ENCODE peak calls at places on chromosome 19, in five cellular contexts. One of them, this sample, is unnamed.

GRCh38 chr19:44689290-44690130 is 9.4 kb upstream of the CEACAM16 start:
- DNase-seq in right cardiac atrium: peak
- DNase-seq in left lung: peak
- DNase-seq in cardiac muscle cell: peak
- DNase-seq in body of pancreas: peak
- DNase-seq in this sample: peak

GRCh38 chr19:44752816-44753618 is 4.5 kb downstream of the BCL3 start:
- DNase-seq in body of pancreas: peak
- DNase-seq in cardiac muscle cell: peak
- DNase-seq in left lung: peak
- DNase-seq in right cardiac atrium: peak
- DNase-seq in this sample: peak

GRCh38 chr19:245457-245856 is 45.7 kb downstream of the PLPP2 start:
- DNase-seq in left lung: no peak
- DNase-seq in cardiac muscle cell: no peak
- DNase-seq in right cardiac atrium: no peak
- DNase-seq in body of pancreas: no peak
- DNase-seq in this sample: no peak

GRCh38 chr19:40465025-40465780 is at the start of gene BLVRB:
- DNase-seq in left lung: no peak
- DNase-seq in right cardiac atrium: no peak
- DNase-seq in body of pancreas: peak
- DNase-seq in cardiac muscle cell: peak
- DNase-seq in this sample: no peak

GRCh38 chr19:6866646-6867255 is 20.6 kb upstream of the ADGRE1 start:
- DNase-seq in body of pancreas: no peak
- DNase-seq in right cardiac atrium: no peak
- DNase-seq in cardiac muscle cell: no peak
- DNase-seq in left lung: no peak
- DNase-seq in this sample: no peak

GRCh38 chr19:51294211-51294976 is 17.1 kb upstream of the IGLON5 start:
- DNase-seq in cardiac muscle cell: no peak
- DNase-seq in body of pancreas: no peak
- DNase-seq in left lung: no peak
- DNase-seq in right cardiac atrium: no peak
- DNase-seq in this sample: no peak

GRCh38 chr19:33434886-33435705 is 61.6 kb downstream of the CEBPG start:
- DNase-seq in right cardiac atrium: no peak
- DNase-seq in cardiac muscle cell: peak
- DNase-seq in left lung: peak
- DNase-seq in body of pancreas: no peak
- DNase-seq in this sample: peak

GRCh38 chr19:48551437-48552302 is at the start of gene SULT2B1:
- DNase-seq in left lung: peak
- DNase-seq in body of pancreas: peak
- DNase-seq in cardiac muscle cell: no peak
- DNase-seq in right cardiac atrium: no peak
- DNase-seq in this sample: peak

GRCh38 chr19:10044390-10044789 is 31.1 kb downstream of the RDH8 start:
- DNase-seq in left lung: no peak
- DNase-seq in body of pancreas: no peak
- DNase-seq in cardiac muscle cell: no peak
- DNase-seq in right cardiac atrium: no peak
- DNase-seq in this sample: no peak

GRCh38 chr19:6718741-6719539 is 1.5 kb downstream of the C3 start:
- DNase-seq in left lung: peak
- DNase-seq in body of pancreas: peak
- DNase-seq in right cardiac atrium: peak
- DNase-seq in cardiac muscle cell: peak
- DNase-seq in this sample: peak

GRCh38 chr19:6509118-6509971 is 7.2 kb upstream of the TUBB4A start:
- DNase-seq in cardiac muscle cell: no peak
- DNase-seq in right cardiac atrium: no peak
- DNase-seq in body of pancreas: peak
- DNase-seq in left lung: no peak
- DNase-seq in this sample: peak

GRCh38 chr19:8973501-8974091 is 36.6 kb downstream of the MUC16 start:
- DNase-seq in right cardiac atrium: no peak
- DNase-seq in cardiac muscle cell: peak
- DNase-seq in body of pancreas: no peak
- DNase-seq in left lung: no peak
- DNase-seq in this sample: no peak

GRCh38 chr19:53172892-53173291 is 14.0 kb upstream of the ZNF347 start:
- DNase-seq in right cardiac atrium: no peak
- DNase-seq in left lung: no peak
- DNase-seq in cardiac muscle cell: peak
- DNase-seq in body of pancreas: no peak
- DNase-seq in this sample: no peak

GRCh38 chr19:15304140-15304705 is 28.1 kb downstream of the BRD4 start:
- DNase-seq in body of pancreas: no peak
- DNase-seq in cardiac muscle cell: no peak
- DNase-seq in right cardiac atrium: no peak
- DNase-seq in left lung: no peak
- DNase-seq in this sample: no peak

GRCh38 chr19:33444238-33444992 is 70.9 kb downstream of the CEBPG start:
- DNase-seq in body of pancreas: no peak
- DNase-seq in right cardiac atrium: no peak
- DNase-seq in cardiac muscle cell: no peak
- DNase-seq in left lung: no peak
- DNase-seq in this sample: peak

GRCh38 chr19:48713864-48714755 is 5.4 kb downstream of the MAMSTR start:
- DNase-seq in right cardiac atrium: peak
- DNase-seq in body of pancreas: peak
- DNase-seq in left lung: peak
- DNase-seq in cardiac muscle cell: peak
- DNase-seq in this sample: peak

GRCh38 chr19:10964903-10965302 is 4.1 kb downstream of the SMARCA4 start:
- DNase-seq in body of pancreas: no peak
- DNase-seq in cardiac muscle cell: no peak
- DNase-seq in right cardiac atrium: no peak
- DNase-seq in left lung: no peak
- DNase-seq in this sample: no peak

GRCh38 chr19:55494172-55494761 is 6.0 kb downstream of the SSC5D start:
- DNase-seq in body of pancreas: no peak
- DNase-seq in right cardiac atrium: peak
- DNase-seq in cardiac muscle cell: peak
- DNase-seq in left lung: peak
- DNase-seq in this sample: peak

GRCh38 chr19:19835560-19836038 is 14.0 kb upstream of the ZNF506 start:
- DNase-seq in right cardiac atrium: no peak
- DNase-seq in left lung: no peak
- DNase-seq in cardiac muscle cell: no peak
- DNase-seq in body of pancreas: no peak
- DNase-seq in this sample: no peak

GRCh38 chr19:39671739-39672363 is 16.1 kb downstream of the LGALS16 start:
- DNase-seq in body of pancreas: peak
- DNase-seq in right cardiac atrium: no peak
- DNase-seq in left lung: no peak
- DNase-seq in cardiac muscle cell: peak
- DNase-seq in this sample: no peak

GRCh38 chr19:38685666-38686529 is 38.4 kb downstream of the ACTN4 start:
- DNase-seq in right cardiac atrium: no peak
- DNase-seq in cardiac muscle cell: peak
- DNase-seq in left lung: no peak
- DNase-seq in body of pancreas: peak
- DNase-seq in this sample: no peak

GRCh38 chr19:49216076-49216475 is 58.5 kb downstream of the TRPM4 start:
- DNase-seq in body of pancreas: no peak
- DNase-seq in right cardiac atrium: no peak
- DNase-seq in cardiac muscle cell: no peak
- DNase-seq in left lung: no peak
- DNase-seq in this sample: no peak

GRCh38 chr19:36030264-36031148 is 2.2 kb downstream of the CLIP3 start:
- DNase-seq in body of pancreas: peak
- DNase-seq in cardiac muscle cell: peak
- DNase-seq in right cardiac atrium: no peak
- DNase-seq in left lung: no peak
- DNase-seq in this sample: no peak

GRCh38 chr19:35144600-35145436 is 1.8 kb downstream of the FXYD7 start:
- DNase-seq in body of pancreas: peak
- DNase-seq in cardiac muscle cell: peak
- DNase-seq in left lung: no peak
- DNase-seq in right cardiac atrium: no peak
- DNase-seq in this sample: peak

GRCh38 chr19:11296264-11296663 is 304 bp downstream of the TSPAN16 start:
- DNase-seq in body of pancreas: no peak
- DNase-seq in right cardiac atrium: peak
- DNase-seq in cardiac muscle cell: peak
- DNase-seq in left lung: peak
- DNase-seq in this sample: no peak

GRCh38 chr19:50493171-50493570 is 16.5 kb upstream of the GARIN5A start:
- DNase-seq in right cardiac atrium: no peak
- DNase-seq in body of pancreas: no peak
- DNase-seq in cardiac muscle cell: no peak
- DNase-seq in left lung: no peak
- DNase-seq in this sample: peak

GRCh38 chr19:13098291-13099072 is 4.2 kb downstream of the LYL1 start:
- DNase-seq in cardiac muscle cell: peak
- DNase-seq in body of pancreas: no peak
- DNase-seq in right cardiac atrium: peak
- DNase-seq in left lung: no peak
- DNase-seq in this sample: no peak

GRCh38 chr19:13095934-13096890 is 6.4 kb downstream of the LYL1 start:
- DNase-seq in right cardiac atrium: peak
- DNase-seq in cardiac muscle cell: no peak
- DNase-seq in body of pancreas: no peak
- DNase-seq in left lung: peak
- DNase-seq in this sample: no peak

GRCh38 chr19:13095393-13095784 is 7.3 kb downstream of the LYL1 start:
- DNase-seq in right cardiac atrium: peak
- DNase-seq in left lung: peak
- DNase-seq in cardiac muscle cell: no peak
- DNase-seq in body of pancreas: no peak
- DNase-seq in this sample: peak

GRCh38 chr19:13097331-13098258 is 5.1 kb downstream of the LYL1 start:
- DNase-seq in right cardiac atrium: peak
- DNase-seq in cardiac muscle cell: no peak
- DNase-seq in left lung: peak
- DNase-seq in body of pancreas: no peak
- DNase-seq in this sample: peak

DNA sequence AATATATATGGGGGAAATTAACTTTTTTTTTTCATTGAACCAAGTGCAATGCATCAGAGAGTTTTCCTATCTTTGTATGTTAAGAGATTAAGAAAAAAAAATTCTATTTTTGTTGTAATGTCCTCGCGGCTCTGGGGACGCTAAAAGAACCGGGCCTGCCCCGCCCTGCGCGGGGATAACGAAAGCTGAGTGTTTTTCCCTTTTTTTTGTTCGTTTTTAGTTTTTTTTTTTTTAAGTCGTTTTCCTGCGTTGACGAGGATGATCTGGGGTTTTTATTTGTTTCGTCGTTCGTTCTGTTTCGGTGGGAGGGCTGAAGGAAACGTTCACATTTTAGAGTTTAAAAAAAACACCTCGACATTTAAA is 5.7 kb downstream of the LYL1 start:
- DNase-seq in cardiac muscle cell: no peak
- DNase-seq in body of pancreas: no peak
- DNase-seq in right cardiac atrium: peak
- DNase-seq in left lung: no peak
- DNase-seq in this sample: no peak
- H3K4me3 ChIP-seq in cardiac muscle cell: no peak
- H3K4me3 ChIP-seq in body of pancreas: no peak
- H3K4me3 ChIP-seq in right cardiac atrium: no peak
- H3K4me3 ChIP-seq in left lung: no peak
- H3K4me3 ChIP-seq in this sample: no peak

GRCh38 chr19:46014534-46014933 is 8.3 kb downstream of the PGLYRP1 start:
- DNase-seq in right cardiac atrium: no peak
- DNase-seq in left lung: no peak
- DNase-seq in body of pancreas: no peak
- DNase-seq in cardiac muscle cell: no peak
- DNase-seq in this sample: peak
- H3K4me3 ChIP-seq in right cardiac atrium: no peak
- H3K4me3 ChIP-seq in left lung: peak
- H3K4me3 ChIP-seq in body of pancreas: no peak
- H3K4me3 ChIP-seq in cardiac muscle cell: peak
- H3K4me3 ChIP-seq in this sample: peak

GRCh38 chr19:29660835-29661234 is 4.4 kb upstream of the PLEKHF1 start:
- DNase-seq in left lung: no peak
- DNase-seq in right cardiac atrium: no peak
- DNase-seq in cardiac muscle cell: peak
- DNase-seq in body of pancreas: no peak
- DNase-seq in this sample: no peak

GRCh38 chr19:29662278-29662603 is 3.0 kb upstream of the PLEKHF1 start:
- DNase-seq in right cardiac atrium: no peak
- DNase-seq in left lung: no peak
- DNase-seq in body of pancreas: no peak
- DNase-seq in cardiac muscle cell: no peak
- DNase-seq in this sample: no peak

GRCh38 chr19:29663861-29664752 is 1.2 kb upstream of the PLEKHF1 start:
- DNase-seq in left lung: peak
- DNase-seq in body of pancreas: no peak
- DNase-seq in cardiac muscle cell: no peak
- DNase-seq in right cardiac atrium: peak
- DNase-seq in this sample: peak

GRCh38 chr19:29664753-29665214 is 477 bp upstream of the PLEKHF1 start:
- DNase-seq in body of pancreas: no peak
- DNase-seq in right cardiac atrium: no peak
- DNase-seq in left lung: no peak
- DNase-seq in cardiac muscle cell: no peak
- DNase-seq in this sample: no peak

DNA sequence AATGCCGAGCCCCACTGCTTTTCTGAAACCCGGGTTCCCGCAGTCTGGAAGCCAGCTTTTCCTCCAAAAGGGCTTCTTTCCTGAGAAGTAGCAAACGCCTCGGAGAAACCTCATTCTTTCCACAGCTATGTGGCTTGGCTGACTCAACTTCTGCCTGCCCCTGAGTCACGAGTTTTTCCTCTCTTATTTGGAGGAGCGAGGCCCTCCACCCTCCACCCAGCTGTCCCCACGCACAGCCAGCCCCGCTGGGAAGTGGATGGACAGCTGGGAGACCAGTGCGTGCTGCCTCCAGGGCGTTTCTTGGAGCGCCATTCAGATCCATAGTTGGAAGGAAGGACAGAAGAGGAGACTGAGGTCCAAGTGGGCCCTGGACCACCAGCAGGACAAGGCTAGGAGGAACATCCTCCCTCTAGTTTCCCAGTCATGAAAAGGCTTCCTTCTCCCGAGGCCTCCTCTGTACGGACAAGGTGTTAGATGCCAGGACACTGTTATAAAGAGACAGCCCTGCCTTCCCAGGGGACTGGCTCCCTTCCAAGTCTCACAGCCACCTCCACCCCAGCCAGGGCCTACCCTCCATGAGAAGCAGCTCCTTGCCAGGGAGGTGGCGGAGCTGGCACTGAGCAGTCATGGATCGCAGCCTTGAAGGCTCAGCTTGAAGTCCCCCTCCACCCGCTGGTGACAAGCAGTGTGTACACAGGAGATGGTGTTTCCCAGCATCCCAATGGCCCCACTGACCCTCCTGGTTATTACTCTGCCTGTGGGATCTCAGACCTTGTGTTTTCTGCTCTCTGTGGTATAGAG is 2.5 kb upstream of the PLEKHF1 start:
- DNase-seq in body of pancreas: peak
- DNase-seq in cardiac muscle cell: peak
- DNase-seq in left lung: peak
- DNase-seq in right cardiac atrium: peak
- DNase-seq in this sample: peak
- H3K4me3 ChIP-seq in body of pancreas: no peak
- H3K4me3 ChIP-seq in cardiac muscle cell: no peak
- H3K4me3 ChIP-seq in left lung: no peak
- H3K4me3 ChIP-seq in right cardiac atrium: no peak
- H3K4me3 ChIP-seq in this sample: no peak

GRCh38 chr19:4173479-4174211 is 8.7 kb downstream of the SIRT6 start:
- DNase-seq in cardiac muscle cell: no peak
- DNase-seq in body of pancreas: no peak
- DNase-seq in right cardiac atrium: no peak
- DNase-seq in left lung: peak
- DNase-seq in this sample: no peak
- H3K4me3 ChIP-seq in cardiac muscle cell: no peak
- H3K4me3 ChIP-seq in body of pancreas: no peak
- H3K4me3 ChIP-seq in right cardiac atrium: no peak
- H3K4me3 ChIP-seq in left lung: no peak
- H3K4me3 ChIP-seq in this sample: no peak